ENCODE peak calls at places on chromosomes 2 and 18, in five cellular contexts. One of them, this sample, is unnamed.
A peak's percentile ranks its signal among the peaks of the same experiment; 100 is the strongest.

GRCh38 chr18:45658756-45659155 is 43.5 kb downstream of the SLC14A2 start:
- DNase-seq in K562: no peak
- DNase-seq in GM12878: no peak
- DNase-seq in SK-N-SH: no peak
- DNase-seq in HepG2: no peak
- DNase-seq in this sample: no peak

GRCh38 chr2:11234309-11234708 is 79.0 kb downstream of the SLC66A3 start:
- DNase-seq in K562: no peak
- DNase-seq in GM12878: no peak
- DNase-seq in SK-N-SH: peak; percentile 31
- DNase-seq in HepG2: no peak
- DNase-seq in this sample: no peak

GRCh38 chr2:127046579-127046978 is 60.4 kb downstream of the BIN1 start:
- DNase-seq in K562: no peak
- DNase-seq in GM12878: no peak
- DNase-seq in SK-N-SH: peak; percentile 27
- DNase-seq in HepG2: no peak
- DNase-seq in this sample: no peak

GRCh38 chr2:48692292-48692691 is 63.2 kb downstream of the LHCGR start:
- DNase-seq in K562: no peak
- DNase-seq in GM12878: no peak
- DNase-seq in SK-N-SH: no peak
- DNase-seq in HepG2: no peak
- DNase-seq in this sample: no peak

GRCh38 chr2:20930928-20931327 is 108.0 kb upstream of the LDAH start:
- DNase-seq in K562: no peak
- DNase-seq in GM12878: no peak
- DNase-seq in SK-N-SH: no peak
- DNase-seq in HepG2: peak; percentile 35
- DNase-seq in this sample: no peak

GRCh38 chr2:223941579-223942277 is 3.4 kb downstream of the WDFY1 start:
- DNase-seq in K562: no peak
- DNase-seq in GM12878: peak; percentile 73
- DNase-seq in SK-N-SH: no peak
- DNase-seq in HepG2: no peak
- DNase-seq in this sample: no peak

GRCh38 chr2:236862961-236863728 is 222.5 kb upstream of the COPS8 start:
- DNase-seq in K562: no peak
- DNase-seq in GM12878: peak; percentile 36
- DNase-seq in SK-N-SH: no peak
- DNase-seq in HepG2: no peak
- DNase-seq in this sample: no peak

GRCh38 chr2:122205637-122206036 is 450.2 kb downstream of the TSN start:
- DNase-seq in K562: no peak
- DNase-seq in GM12878: no peak
- DNase-seq in SK-N-SH: no peak
- DNase-seq in HepG2: no peak
- DNase-seq in this sample: no peak

GRCh38 chr18:26460449-26461091 is 87.8 kb downstream of the KCTD1 start:
- DNase-seq in K562: no peak
- DNase-seq in GM12878: peak; percentile 89
- DNase-seq in SK-N-SH: no peak
- DNase-seq in HepG2: no peak
- DNase-seq in this sample: no peak

GRCh38 chr2:30208453-30208852 is 22.9 kb upstream of the LBH start:
- DNase-seq in K562: peak; percentile 68
- DNase-seq in GM12878: no peak
- DNase-seq in SK-N-SH: peak; percentile 81
- DNase-seq in HepG2: peak; percentile 46
- DNase-seq in this sample: peak; percentile 47

GRCh38 chr2:73292906-73293533 is 328 bp downstream of the EGR4 start:
- DNase-seq in K562: no peak
- DNase-seq in GM12878: no peak
- DNase-seq in SK-N-SH: peak; percentile 61
- DNase-seq in HepG2: no peak
- DNase-seq in this sample: no peak

GRCh38 chr2:205660521-205661124 is 21.7 kb upstream of the NRP2 start:
- DNase-seq in K562: no peak
- DNase-seq in GM12878: no peak
- DNase-seq in SK-N-SH: no peak
- DNase-seq in HepG2: no peak
- DNase-seq in this sample: no peak

GRCh38 chr18:3211236-3211992 is 8.4 kb downstream of the MYOM1 start:
- DNase-seq in K562: no peak
- DNase-seq in GM12878: no peak
- DNase-seq in SK-N-SH: no peak
- DNase-seq in HepG2: peak; percentile 69
- DNase-seq in this sample: no peak

GRCh38 chr18:47422524-47422923 is 171.1 kb upstream of the SKOR2 start:
- DNase-seq in K562: peak; percentile 62
- DNase-seq in GM12878: no peak
- DNase-seq in SK-N-SH: peak; percentile 39
- DNase-seq in HepG2: no peak
- DNase-seq in this sample: no peak

GRCh38 chr2:174748948-174749347 is 15.3 kb downstream of the CHRNA1 start:
- DNase-seq in K562: peak; percentile 85
- DNase-seq in GM12878: no peak
- DNase-seq in SK-N-SH: peak; percentile 77
- DNase-seq in HepG2: peak; percentile 59
- DNase-seq in this sample: peak; percentile 66

GRCh38 chr2:158060862-158061435 is 40.7 kb upstream of the UPP2 start:
- DNase-seq in K562: no peak
- DNase-seq in GM12878: no peak
- DNase-seq in SK-N-SH: no peak
- DNase-seq in HepG2: no peak
- DNase-seq in this sample: peak; percentile 1

GRCh38 chr18:11946756-11947155 is 34.6 kb upstream of the IMPA2 start:
- DNase-seq in K562: no peak
- DNase-seq in GM12878: no peak
- DNase-seq in SK-N-SH: no peak
- DNase-seq in HepG2: no peak
- DNase-seq in this sample: no peak

GRCh38 chr2:26483957-26484565 is 6.1 kb upstream of the OTOF start:
- DNase-seq in K562: no peak
- DNase-seq in GM12878: no peak
- DNase-seq in SK-N-SH: no peak
- DNase-seq in HepG2: no peak
- DNase-seq in this sample: no peak

GRCh38 chr2:241063093-241063551 is 39.0 kb downstream of the MTERF4 start:
- DNase-seq in K562: no peak
- DNase-seq in GM12878: no peak
- DNase-seq in SK-N-SH: peak; percentile 24
- DNase-seq in HepG2: no peak
- DNase-seq in this sample: no peak

GRCh38 chr2:215590353-215590752 is 154.5 kb upstream of the FN1 start:
- DNase-seq in K562: no peak
- DNase-seq in GM12878: no peak
- DNase-seq in SK-N-SH: no peak
- DNase-seq in HepG2: peak; percentile 30
- DNase-seq in this sample: no peak

GRCh38 chr2:129753261-129753660 is 226.2 kb upstream of the RAB6C start:
- DNase-seq in K562: no peak
- DNase-seq in GM12878: no peak
- DNase-seq in SK-N-SH: no peak
- DNase-seq in HepG2: no peak
- DNase-seq in this sample: no peak

GRCh38 chr2:557635-558301 is 119.4 kb downstream of the TMEM18 start:
- DNase-seq in K562: peak; percentile 37
- DNase-seq in GM12878: no peak
- DNase-seq in SK-N-SH: peak; percentile 25
- DNase-seq in HepG2: no peak
- DNase-seq in this sample: no peak

GRCh38 chr2:152532241-152532640 is 185.0 kb downstream of the PRPF40A start:
- DNase-seq in K562: no peak
- DNase-seq in GM12878: no peak
- DNase-seq in SK-N-SH: no peak
- DNase-seq in HepG2: no peak
- DNase-seq in this sample: no peak

GRCh38 chr2:186554450-186554849 is 35.4 kb upstream of the ITGAV start:
- DNase-seq in K562: no peak
- DNase-seq in GM12878: no peak
- DNase-seq in SK-N-SH: no peak
- DNase-seq in HepG2: no peak
- DNase-seq in this sample: no peak

GRCh38 chr18:5588529-5588928 is 44.7 kb upstream of the EPB41L3 start:
- DNase-seq in K562: no peak
- DNase-seq in GM12878: no peak
- DNase-seq in SK-N-SH: no peak
- DNase-seq in HepG2: no peak
- DNase-seq in this sample: no peak

GRCh38 chr2:71901466-71901865 is 246.2 kb downstream of the CYP26B1 start:
- DNase-seq in K562: no peak
- DNase-seq in GM12878: no peak
- DNase-seq in SK-N-SH: no peak
- DNase-seq in HepG2: no peak
- DNase-seq in this sample: no peak

GRCh38 chr2:233025706-233026105 is 6.8 kb upstream of the NEU2 start:
- DNase-seq in K562: no peak
- DNase-seq in GM12878: no peak
- DNase-seq in SK-N-SH: no peak
- DNase-seq in HepG2: no peak
- DNase-seq in this sample: no peak

GRCh38 chr2:241814571-241815476 is 5.8 kb downstream of the NEU4 start:
- DNase-seq in K562: no peak
- DNase-seq in GM12878: no peak
- DNase-seq in SK-N-SH: peak; percentile 23
- DNase-seq in HepG2: no peak
- DNase-seq in this sample: no peak

DNA sequence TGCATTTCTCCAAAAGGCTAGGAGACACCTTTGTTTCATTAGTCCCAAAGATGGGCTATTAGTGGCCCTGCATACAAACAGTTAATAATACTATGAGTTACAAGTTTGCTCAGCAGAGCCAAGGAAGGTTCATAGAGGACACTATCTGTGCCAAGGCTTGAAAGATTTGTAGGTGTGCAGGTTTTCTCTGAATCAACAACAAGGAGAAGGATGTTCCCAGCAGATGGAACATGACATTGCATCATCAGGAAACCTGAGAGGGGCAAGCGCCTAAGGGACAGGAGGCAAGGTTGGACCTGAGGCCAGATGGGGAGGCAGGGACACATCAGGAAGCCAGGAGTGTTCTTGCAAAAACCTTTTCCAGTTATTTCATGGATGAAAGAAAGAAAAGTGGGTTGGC is 35.4 kb upstream of the STK17B start:
- DNase-seq in K562: no peak
- DNase-seq in GM12878: no peak
- DNase-seq in SK-N-SH: no peak
- DNase-seq in HepG2: no peak
- DNase-seq in this sample: no peak
- TF ChIP-seq MAX in K562: no peak
- TF ChIP-seq MAX in GM12878: no peak
- TF ChIP-seq MAX in SK-N-SH: no peak
- TF ChIP-seq MAX in HepG2: no peak
- TF ChIP-seq MAX in this sample: no peak

DNA sequence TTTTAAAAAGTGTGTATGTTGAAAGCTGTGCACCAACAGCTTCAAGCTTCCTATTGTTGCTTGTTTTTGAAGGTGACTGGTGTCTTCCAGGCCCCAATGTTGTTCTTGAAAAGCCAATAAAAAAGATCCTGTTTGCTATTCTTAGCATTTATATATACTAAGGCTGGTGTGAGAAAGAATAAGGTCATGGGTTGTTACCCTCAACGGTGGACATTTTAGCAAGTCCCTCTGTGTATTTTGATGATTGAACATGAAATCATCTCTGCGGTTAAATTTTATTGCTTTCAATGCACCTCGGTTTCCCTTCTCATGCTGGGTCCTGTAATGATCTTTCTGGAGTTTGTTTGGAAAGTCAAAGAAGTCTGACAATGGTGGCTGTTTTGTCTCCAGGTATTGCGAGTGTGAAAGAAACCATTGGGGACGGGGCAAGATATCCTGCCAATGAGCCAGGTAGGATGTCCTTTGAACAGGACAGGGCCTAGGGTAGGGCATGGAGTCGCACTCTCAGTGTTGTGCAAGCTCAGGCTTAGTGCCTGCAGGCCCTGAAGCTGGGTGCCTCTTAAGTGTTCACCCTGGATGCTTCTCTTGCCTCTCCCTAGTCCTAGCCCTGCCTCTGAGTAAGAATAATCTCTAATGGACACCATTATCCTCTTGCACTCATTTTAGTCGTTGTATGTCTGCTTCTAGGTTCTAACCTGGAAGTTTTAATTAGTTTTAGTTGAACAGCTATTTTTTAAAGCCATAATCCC is 16.0 kb upstream of the KLF7 start:
- DNase-seq in K562: no peak
- DNase-seq in GM12878: no peak
- DNase-seq in SK-N-SH: no peak
- DNase-seq in HepG2: no peak
- DNase-seq in this sample: no peak
- TF ChIP-seq ZBTB33 in K562: no peak
- TF ChIP-seq ZBTB33 in GM12878: no peak
- TF ChIP-seq ZBTB33 in SK-N-SH: no peak
- TF ChIP-seq ZBTB33 in HepG2: no peak
- TF ChIP-seq ZBTB33 in this sample: no peak

GRCh38 chr18:44497757-44498490 is 182.8 kb upstream of the SETBP1 start:
- DNase-seq in K562: no peak
- DNase-seq in GM12878: no peak
- DNase-seq in SK-N-SH: peak; percentile 2
- DNase-seq in HepG2: no peak
- DNase-seq in this sample: no peak

GRCh38 chr18:44495151-44495550 is 185.5 kb upstream of the SETBP1 start:
- DNase-seq in K562: no peak
- DNase-seq in GM12878: no peak
- DNase-seq in SK-N-SH: no peak
- DNase-seq in HepG2: no peak
- DNase-seq in this sample: no peak

GRCh38 chr18:44502221-44502620 is 178.5 kb upstream of the SETBP1 start:
- DNase-seq in K562: no peak
- DNase-seq in GM12878: no peak
- DNase-seq in SK-N-SH: no peak
- DNase-seq in HepG2: no peak
- DNase-seq in this sample: no peak

GRCh38 chr18:44500820-44501670 is 179.6 kb upstream of the SETBP1 start:
- DNase-seq in K562: no peak
- DNase-seq in GM12878: no peak
- DNase-seq in SK-N-SH: no peak
- DNase-seq in HepG2: no peak
- DNase-seq in this sample: no peak

GRCh38 chr18:44497294-44497693 is 183.4 kb upstream of the SETBP1 start:
- DNase-seq in K562: no peak
- DNase-seq in GM12878: no peak
- DNase-seq in SK-N-SH: no peak
- DNase-seq in HepG2: no peak
- DNase-seq in this sample: no peak
- TF ChIP-seq MAX in K562: no peak
- TF ChIP-seq MAX in GM12878: no peak
- TF ChIP-seq MAX in SK-N-SH: no peak
- TF ChIP-seq MAX in HepG2: no peak
- TF ChIP-seq MAX in this sample: no peak

DNA sequence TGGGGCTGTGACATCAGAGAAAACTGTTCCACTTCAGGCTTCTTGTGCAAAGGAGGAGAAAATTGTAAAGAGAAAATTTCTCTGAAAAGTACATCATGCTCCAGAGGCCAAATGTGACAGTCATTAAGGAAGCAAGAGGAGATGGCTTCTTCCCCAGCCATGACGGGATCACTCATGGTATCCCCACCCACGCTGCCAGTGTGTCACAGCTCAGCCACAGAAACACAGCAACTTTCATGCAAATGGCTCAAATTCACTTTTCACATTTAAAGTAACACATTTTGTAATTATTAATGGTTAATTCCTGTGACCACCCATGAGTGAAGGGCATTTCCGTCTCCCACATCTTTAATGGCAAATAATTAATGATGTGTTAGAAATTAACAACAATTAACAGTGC is 385.3 kb upstream of the HNRNPA3 start:
- DNase-seq in K562: no peak
- DNase-seq in GM12878: peak; percentile 7
- DNase-seq in SK-N-SH: no peak
- DNase-seq in HepG2: no peak
- DNase-seq in this sample: no peak
- TF ChIP-seq ZBTB33 in K562: no peak
- TF ChIP-seq ZBTB33 in GM12878: no peak
- TF ChIP-seq ZBTB33 in SK-N-SH: no peak
- TF ChIP-seq ZBTB33 in HepG2: no peak
- TF ChIP-seq ZBTB33 in this sample: no peak

This sample was measured in HCT116.